ENCODE peak calls at places on chromosomes 3 and 15, in six cellular contexts. T, H, Q, F, S and G are unnamed samples.

GRCh38 chr3:185758912-185759311 is 65.9 kb downstream of the IGF2BP2 start:
- DNase-seq in F (no peak), S (no peak), H (no peak), Q (no peak), T (no peak), G (no peak)

GRCh38 chr3:63294332-63294731 is 16.2 kb downstream of the SYNPR start:
- DNase-seq in Q (no peak), T (no peak), H (no peak), F (no peak), S (no peak), G (no peak)

GRCh38 chr3:149848238-149848637 is 35.2 kb downstream of the RNF13 start:
- DNase-seq in S (no peak), Q (no peak), F (no peak), T (no peak), H (no peak), G (no peak)

GRCh38 chr3:101270158-101270557 is 50.2 kb downstream of the IMPG2 start:
- DNase-seq in T (no peak), Q (no peak), H (no peak), S (no peak), F (no peak), G (no peak)

GRCh38 chr3:123719785-123720531 is 135.1 kb upstream of the HACD2 start:
- DNase-seq in Q (no peak), S (no peak), T (no peak), F (no peak), H (no peak), G (no peak)

GRCh38 chr3:71803248-71803647 is 18.3 kb upstream of the PROK2 start:
- DNase-seq in S (no peak), Q (no peak), T (no peak), F (no peak), H (no peak), G (no peak)

GRCh38 chr3:57397175-57398026 is 104.9 kb upstream of the ASB14 start:
- DNase-seq in F (no peak), Q (peak; percentile 67), T (peak; percentile 27), S (peak; percentile 44), H (peak; percentile 38), G (no peak)

GRCh38 chr3:129327510-129327909 is 48.8 kb downstream of the HMCES start:
- DNase-seq in Q (no peak), S (no peak), T (no peak), F (no peak), H (no peak), G (no peak)

GRCh38 chr15:86863226-86863915 is 783.7 kb downstream of the AGBL1 start:
- DNase-seq in F (no peak), S (peak; percentile 12), T (no peak), H (no peak), Q (no peak), G (no peak)

GRCh38 chr3:29152379-29152778 is 128.5 kb upstream of the RBMS3 start:
- DNase-seq in H (no peak), S (no peak), Q (no peak), T (no peak), F (no peak), G (no peak)

GRCh38 chr3:29153811-29154210 is 127.1 kb upstream of the RBMS3 start:
- DNase-seq in Q (no peak), T (no peak), H (no peak), S (no peak), F (no peak), G (no peak)

GRCh38 chr3:29156071-29156715 is 124.7 kb upstream of the RBMS3 start:
- DNase-seq in F (no peak), S (peak; percentile 60), H (no peak), T (no peak), Q (no peak), G (no peak)
- H3K27ac ChIP-seq in F (no peak overlapping the region), S (no peak overlapping the region), H (no peak overlapping the region), T (no peak overlapping the region), Q (no peak overlapping the region), G (no peak overlapping the region)

GRCh38 chr15:100108846-100109245 is 232.9 kb downstream of the ADAMTS17 start:
- DNase-seq in S (no peak), T (no peak), F (no peak), H (no peak), Q (no peak), G (no peak)

GRCh38 chr15:100108346-100108745 is 233.4 kb downstream of the ADAMTS17 start:
- DNase-seq in F (no peak), Q (no peak), S (no peak), T (no peak), H (no peak), G (no peak)

GRCh38 chr15:100107606-100108225 is 234.1 kb downstream of the ADAMTS17 start:
- DNase-seq in Q (no peak), F (no peak), S (no peak), H (no peak), T (no peak), G (no peak)

GRCh38 chr15:100111103-100112060 is 230.4 kb downstream of the ADAMTS17 start:
- DNase-seq in F (peak; percentile 59), T (no peak), S (no peak), H (no peak), Q (no peak), G (no peak)

GRCh38 chr15:100109486-100110035 is 232.2 kb downstream of the ADAMTS17 start:
- DNase-seq in T (no peak), S (no peak), F (no peak), H (no peak), Q (no peak), G (no peak)
- H3K27ac ChIP-seq in T (no peak overlapping the region), S (no peak overlapping the region), F (no peak overlapping the region), H (no peak overlapping the region), Q (no peak overlapping the region), G (no peak overlapping the region)

DNA sequence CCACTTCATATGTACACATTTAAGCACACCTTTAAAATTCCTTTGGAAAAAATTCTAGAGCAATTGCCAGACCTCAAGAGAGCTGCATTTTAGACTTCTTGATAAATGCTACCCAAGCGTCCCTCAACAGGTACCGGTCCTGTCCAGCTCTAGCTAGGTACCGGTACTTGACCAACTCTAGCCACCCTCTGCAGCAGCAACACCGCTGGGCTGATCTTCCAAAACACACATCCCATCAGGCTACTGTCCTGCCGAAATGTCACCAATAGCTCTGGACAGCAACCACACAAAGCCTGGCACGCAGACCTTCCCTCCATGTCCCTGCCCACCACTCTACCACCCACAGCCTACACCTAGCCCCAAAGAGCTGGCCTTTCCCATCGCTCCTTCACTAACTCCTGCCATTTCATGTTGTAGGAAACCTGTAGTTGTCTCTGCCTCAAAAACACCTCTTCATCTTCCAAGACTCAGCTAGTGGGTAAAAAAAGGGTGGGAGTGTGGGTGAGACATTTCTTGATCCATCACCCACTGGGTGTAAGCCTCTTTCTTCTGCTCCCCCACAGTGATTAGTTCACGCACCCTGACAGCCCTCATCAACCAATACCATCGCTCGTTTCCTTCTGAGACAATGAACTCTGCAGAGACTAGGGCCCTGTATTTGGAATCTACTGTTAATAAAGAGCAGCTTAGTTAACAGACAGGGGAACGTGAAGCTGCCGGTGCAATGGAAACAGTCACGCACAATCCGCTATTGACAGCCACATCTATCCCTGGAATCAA is 6.8 kb downstream of the CHSY1 start:
- DNase-seq in T (no peak), S (no peak), H (no peak), F (no peak), Q (no peak), G (no peak)
- H3K27ac ChIP-seq in T (no peak overlapping the region), S (no peak overlapping the region), H (no peak overlapping the region), F (peak overlapping the region; percentile 42), Q (no peak overlapping the region), G (no peak overlapping the region)

GRCh38 chr3:188433526-188433855 is 279.5 kb downstream of the LPP start:
- DNase-seq in T (no peak), Q (no peak), S (no peak), F (no peak), H (no peak), G (no peak)

GRCh38 chr3:188431553-188431952 is 277.6 kb downstream of the LPP start:
- DNase-seq in Q (no peak), S (no peak), F (no peak), T (no peak), H (no peak), G (no peak)

GRCh38 chr3:188434594-188434993 is 280.6 kb downstream of the LPP start:
- DNase-seq in H (no peak), Q (no peak), S (no peak), F (no peak), T (no peak), G (no peak)

GRCh38 chr3:188432826-188433525 is 279.0 kb downstream of the LPP start:
- DNase-seq in T (no peak), F (no peak), Q (no peak), S (no peak), H (no peak), G (no peak)

DNA sequence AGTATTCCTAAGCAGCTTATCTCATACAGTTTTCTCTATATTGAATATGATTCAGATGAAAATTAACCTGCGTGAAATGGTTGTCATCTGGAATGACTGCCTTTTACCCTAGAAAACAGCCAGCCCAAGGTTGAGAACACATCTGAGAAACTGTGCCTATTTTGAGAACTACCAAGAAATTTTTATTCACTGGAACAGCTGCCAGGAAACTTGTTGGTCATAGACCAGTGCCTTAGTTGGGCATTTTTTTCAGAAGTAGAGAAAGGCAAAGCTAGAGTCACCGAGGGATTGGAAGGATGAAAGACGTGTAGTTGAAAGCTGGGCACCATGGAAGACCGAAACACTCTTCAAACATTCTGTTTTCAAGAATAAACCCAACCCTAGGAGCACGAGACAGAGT is 277.1 kb downstream of the LPP start:
- DNase-seq in F (no peak), H (no peak), S (no peak), Q (no peak), T (no peak), G (no peak)
- H3K27ac ChIP-seq in F (no peak overlapping the region), H (peak overlapping the region; percentile 32), S (no peak overlapping the region), Q (no peak overlapping the region), T (no peak overlapping the region), G (no peak overlapping the region)

DNA sequence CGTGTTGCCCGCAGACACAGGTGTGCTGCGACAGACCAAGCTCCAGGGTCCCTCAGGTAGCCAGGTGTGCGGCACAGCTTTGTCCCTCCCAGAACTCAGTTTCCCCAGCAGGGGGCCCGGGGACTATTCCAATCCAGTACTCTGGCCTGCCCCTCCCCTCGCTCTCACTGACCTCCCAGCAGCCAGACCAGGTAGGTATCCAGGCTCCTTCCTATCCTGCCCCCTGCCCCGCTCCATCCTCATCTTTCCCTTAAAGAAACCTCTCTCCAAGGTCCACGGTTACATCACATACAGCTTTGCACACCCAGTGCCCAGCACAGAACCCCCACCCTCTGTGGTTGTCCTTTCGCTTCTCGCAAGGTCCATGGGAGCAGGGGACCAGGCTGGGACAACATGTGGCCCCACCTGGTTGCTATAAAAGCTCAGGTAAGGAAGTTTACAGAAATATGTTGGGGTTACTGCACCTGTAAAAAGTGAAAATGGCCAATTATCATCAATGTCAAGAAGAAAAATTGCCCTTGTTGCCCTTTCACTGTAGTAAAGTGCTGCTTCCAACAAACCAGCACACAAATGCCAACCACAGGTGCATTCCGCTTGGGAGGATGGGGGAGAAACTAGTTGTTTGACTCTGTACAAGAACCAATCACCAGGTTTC is 7.3 kb upstream of the CYP11A1 start:
- DNase-seq in T (no peak), F (no peak), H (no peak), Q (no peak), S (no peak), G (no peak)
- H3K27ac ChIP-seq in T (no peak overlapping the region), F (no peak overlapping the region), H (no peak overlapping the region), Q (no peak overlapping the region), S (no peak overlapping the region), G (no peak overlapping the region)

DNA sequence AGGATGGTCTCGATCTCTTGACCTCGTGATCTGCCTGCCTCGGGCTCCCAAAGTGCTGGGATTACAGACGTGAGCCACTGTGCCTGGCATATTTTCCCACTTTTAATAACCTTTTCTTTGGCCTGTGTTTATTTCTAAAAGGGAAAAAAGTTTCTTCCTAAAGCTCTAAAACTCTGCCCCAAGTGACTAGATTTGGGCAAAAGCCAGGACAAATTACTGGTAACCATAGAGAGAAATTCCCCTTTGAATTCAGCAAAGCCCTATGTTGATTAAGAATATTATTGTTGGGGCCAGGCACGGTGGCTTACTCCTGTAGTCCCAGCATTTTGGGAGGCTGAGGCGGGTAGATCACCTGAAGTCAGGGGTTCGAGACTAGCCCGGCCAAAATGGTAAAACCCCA is 11.5 kb upstream of the TRPM7 start:
- DNase-seq in H (no peak), Q (no peak), T (no peak), S (no peak), F (no peak), G (no peak)
- H3K27ac ChIP-seq in H (no peak overlapping the region), Q (no peak overlapping the region), T (no peak overlapping the region), S (no peak overlapping the region), F (no peak overlapping the region), G (no peak overlapping the region)